ENCODE peak calls at places on chromosome 4, in eight cellular contexts. A is WTC11, J is K562, L is A549, B is HepG2, U is SK-N-SH, N is GM12878, X is H1. W is an unnamed sample.

GRCh38 chr4:107991945-107992625 is 2.4 kb downstream of the HADH start:
- DNase-seq in B (no peak), J (peak), A (no peak), U (no peak), N (no peak), L (no peak), X (no peak), W (peak)

GRCh38 chr4:183014361-183015084 is 84.5 kb upstream of the WWC2 start:
- DNase-seq in X (no peak), L (no peak), A (no peak), J (no peak), N (no peak), B (no peak), U (no peak), W (no peak)

GRCh38 chr4:185839204-185839712 is 27.3 kb upstream of the SORBS2 start:
- DNase-seq in J (no peak), N (no peak), A (peak), X (peak), U (no peak), L (peak), B (no peak), W (peak)

GRCh38 chr4:30718889-30719252 is 1.3 kb upstream of the PCDH7 start:
- DNase-seq in J (no peak), U (peak), X (no peak), N (no peak), B (no peak), L (peak), A (no peak), W (peak)

GRCh38 chr4:12458621-12459020 is 1025.5 kb downstream of the RAB28 start:
- DNase-seq in B (no peak), U (no peak), A (no peak), J (no peak), L (no peak), X (no peak), N (no peak), W (no peak)

GRCh38 chr4:81452452-81453011 is 19.2 kb downstream of the RASGEF1B start:
- DNase-seq in A (no peak), X (no peak), N (no peak), L (no peak), U (no peak), B (no peak), J (no peak), W (peak)

GRCh38 chr4:109875106-109875505 is 27.2 kb downstream of the LRIT3 start:
- DNase-seq in N (no peak), A (no peak), X (no peak), U (no peak), B (no peak), J (no peak), L (no peak), W (no peak)

GRCh38 chr4:82500830-82501229 is 61.0 kb downstream of the TMEM150C start:
- DNase-seq in B (no peak), L (no peak), J (no peak), X (no peak), U (no peak), A (no peak), N (no peak), W (no peak)

GRCh38 chr4:139779653-139780052 is 114.0 kb downstream of the MGST2 start:
- DNase-seq in J (no peak), U (peak), X (no peak), B (no peak), L (no peak), N (no peak), A (no peak), W (no peak)

GRCh38 chr4:16579866-16580265 is 318.6 kb downstream of the LDB2 start:
- DNase-seq in N (no peak), L (no peak), A (no peak), J (no peak), B (no peak), X (no peak), U (no peak), W (peak)

GRCh38 chr4:118811008-118811764 is 24.7 kb downstream of the SEC24D start:
- DNase-seq in A (no peak), X (no peak), J (no peak), U (no peak), N (no peak), B (no peak), L (no peak), W (peak)

GRCh38 chr4:8639021-8639420 is 46.5 kb downstream of the CPZ start:
- DNase-seq in A (peak), L (no peak), B (no peak), J (no peak), X (no peak), N (no peak), U (no peak), W (no peak)

GRCh38 chr4:150160473-150160872 is 82.2 kb downstream of the DCLK2 start:
- DNase-seq in B (no peak), L (no peak), J (no peak), X (no peak), U (no peak), A (no peak), N (no peak), W (no peak)

GRCh38 chr4:999863-1000425 is 6.7 kb upstream of the SLC26A1 start:
- DNase-seq in X (no peak), N (no peak), B (no peak), U (no peak), J (no peak), L (no peak), A (no peak), W (no peak)

GRCh38 chr4:108811486-108811885 is 48.6 kb upstream of the ETNPPL start:
- DNase-seq in N (no peak), X (no peak), L (no peak), U (no peak), J (no peak), A (no peak), B (no peak), W (no peak)

GRCh38 chr4:41549469-41549868 is 11.5 kb downstream of the LIMCH1 start:
- DNase-seq in X (no peak), L (no peak), J (no peak), N (no peak), A (no peak), B (no peak), U (no peak), W (no peak)

GRCh38 chr4:26879805-26880204 is 19.2 kb downstream of the STIM2 start:
- DNase-seq in N (no peak), L (no peak), X (no peak), J (peak), A (no peak), U (no peak), B (no peak), W (no peak)

GRCh38 chr4:2458546-2459491 is 10.1 kb upstream of the RNF4 start:
- DNase-seq in X (no peak), U (peak), J (no peak), L (no peak), A (no peak), N (no peak), B (no peak), W (no peak)

GRCh38 chr4:98908703-98909262 is 20.1 kb downstream of the EIF4E start:
- DNase-seq in L (no peak), B (no peak), X (no peak), U (no peak), A (no peak), J (no peak), N (no peak), W (no peak)

GRCh38 chr4:150173420-150173819 is 95.2 kb downstream of the DCLK2 start:
- DNase-seq in N (no peak), L (no peak), U (no peak), J (no peak), X (no peak), B (no peak), A (no peak), W (no peak)

GRCh38 chr4:162793571-162793970 is 373.1 kb downstream of the NAF1 start:
- DNase-seq in U (no peak), X (no peak), N (no peak), A (no peak), L (no peak), B (no peak), J (no peak), W (no peak)

GRCh38 chr4:174037049-174037448 is 246.4 kb downstream of the FBXO8 start:
- DNase-seq in X (no peak), B (no peak), A (no peak), L (no peak), U (no peak), J (no peak), N (no peak), W (no peak)

DNA sequence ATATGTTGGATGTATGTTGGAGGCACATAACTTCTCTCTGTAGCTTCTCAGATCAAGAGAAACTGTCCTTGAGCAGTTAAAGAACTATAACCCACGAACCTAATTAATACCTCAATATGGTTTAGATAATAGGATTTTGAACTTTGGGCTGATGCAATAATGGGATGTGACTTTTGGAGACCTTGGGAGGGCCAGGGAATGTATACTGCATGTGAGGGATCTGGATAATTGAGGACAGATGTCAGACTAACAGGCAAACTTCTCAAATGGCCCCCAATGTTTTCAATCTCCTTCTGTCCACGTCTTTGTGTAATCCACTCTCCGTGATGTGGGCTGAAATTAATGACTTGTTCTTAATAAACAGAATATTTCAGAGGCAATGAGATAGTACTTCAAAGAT is 202.2 kb upstream of the FAT4 start:
- DNase-seq in X (no peak), A (no peak), L (no peak), B (no peak), N (no peak), U (no peak), J (no peak), W (no peak)
- TF ChIP-seq USF2 in X (no peak), A (no peak), L (no peak), B (no peak), N (no peak), U (no peak), J (no peak), W (no peak)

GRCh38 chr4:69038582-69038981 is 57.7 kb upstream of the UGT2B7 start:
- DNase-seq in N (no peak), J (no peak), B (no peak), U (no peak), X (no peak), A (no peak), L (no peak), W (peak)
- TF ChIP-seq USF2 in N (no peak), J (no peak), B (no peak), U (no peak), X (no peak), A (no peak), L (no peak), W (no peak)

DNA sequence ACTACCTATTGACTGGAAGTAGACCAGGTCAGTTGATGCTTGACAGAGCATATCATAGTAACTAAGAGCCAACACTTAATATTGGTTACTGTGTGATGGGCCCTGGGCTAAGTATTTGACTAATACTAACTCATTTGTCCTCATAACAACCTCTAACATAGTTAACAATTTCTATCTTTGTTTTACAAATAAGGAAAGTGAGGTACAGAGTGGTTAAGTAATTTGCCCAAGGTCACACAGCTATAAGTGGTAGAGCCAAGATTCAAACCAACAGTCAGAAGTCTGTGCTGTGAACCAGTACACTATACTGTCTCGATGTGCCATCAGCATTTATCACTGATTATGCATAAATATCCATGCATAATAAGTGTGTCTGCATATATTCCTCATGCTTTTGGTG is 27.1 kb upstream of the NUP54 start:
- DNase-seq in J (no peak), A (no peak), U (no peak), N (no peak), X (no peak), B (no peak), L (no peak), W (no peak)
- TF ChIP-seq USF2 in J (no peak), A (no peak), U (no peak), N (no peak), X (no peak), B (no peak), L (no peak), W (no peak)

DNA sequence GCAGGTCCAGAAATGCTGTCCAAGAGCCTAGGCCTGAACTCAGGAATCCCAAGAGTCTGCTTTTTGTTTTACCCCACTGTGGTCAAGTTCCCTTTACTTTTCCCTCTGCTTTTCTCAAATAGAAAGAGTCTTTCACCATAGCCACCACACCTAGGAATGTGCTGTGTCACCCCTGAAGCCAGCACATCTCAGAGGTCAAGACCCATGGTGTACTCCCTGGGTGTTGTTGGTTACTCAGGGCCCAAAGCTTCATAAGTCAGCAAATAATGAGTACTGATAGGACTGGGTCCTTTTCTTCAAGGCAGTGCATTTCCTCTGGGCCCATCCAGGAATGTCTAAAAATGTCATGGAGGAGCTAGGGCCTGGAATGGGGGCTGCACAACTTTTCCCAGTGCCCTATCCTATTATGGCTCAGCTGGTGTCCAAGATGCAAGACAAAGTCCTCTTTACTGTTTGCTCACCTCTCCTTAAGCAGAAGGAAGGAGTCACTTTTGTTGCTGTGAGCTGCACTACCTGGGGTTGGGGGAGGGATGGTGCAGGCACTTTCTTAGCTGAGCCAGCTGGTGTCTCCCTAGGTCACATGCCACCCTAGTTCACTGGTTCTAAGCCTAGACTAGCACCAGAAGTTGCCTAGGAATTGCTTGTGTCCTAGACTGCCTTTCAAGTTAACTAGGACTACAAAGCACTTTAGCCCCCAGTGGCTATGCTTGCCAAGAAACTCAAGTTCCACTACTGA is 62.4 kb upstream of the RXFP1 start:
- DNase-seq in B (no peak), J (peak), N (no peak), U (no peak), X (no peak), L (no peak), A (no peak), W (no peak)
- TF ChIP-seq USF2 in B (no peak), J (no peak), N (no peak), U (no peak), X (no peak), L (no peak), A (no peak), W (no peak)

GRCh38 chr4:58093352-58093751 is 983.2 kb upstream of the IGFBP7 start:
- DNase-seq in A (peak), U (no peak), J (no peak), X (no peak), L (no peak), N (no peak), B (no peak), W (no peak)
- TF ChIP-seq USF2 in A (no peak), U (no peak), J (no peak), X (no peak), L (no peak), N (no peak), B (no peak), W (no peak)

GRCh38 chr4:149113804-149114430 is 671.7 kb upstream of the NR3C2 start:
- DNase-seq in L (no peak), B (no peak), U (no peak), J (no peak), A (no peak), X (no peak), N (no peak), W (peak)
- TF ChIP-seq USF2 in L (no peak), B (no peak), U (no peak), J (no peak), A (no peak), X (no peak), N (no peak), W (no peak)

W was measured in IMR-90.